ENCODE peak calls at places on chromosomes 6 and 20, in six cellular contexts. B is astrocyte, V is mammary epithelial cell, U is endodermal cell, Z is IMR-90, I is mesenchymal stem cell. M is an unnamed sample. For H3K36me3 and H3K4me1, the result is how much of the 10 kb centered on the place peaks cover.

GRCh38 chr6:81241717-81242116 is 510.8 kb downstream of the TENT5A start:
- DNase-seq in I (peak), B (peak), Z (peak), U (no peak), V (peak), M (peak)

GRCh38 chr6:26554669-26555504 is 16.7 kb downstream of the HMGN4 start:
- DNase-seq in U (peak), V (peak), I (peak), Z (peak), B (peak), M (peak)

GRCh38 chr20:25065625-25066338 is 7.8 kb upstream of the ACSS1 start:
- DNase-seq in V (peak), Z (peak), I (peak), B (peak), U (peak), M (peak)

GRCh38 chr20:39049684-39050554 is 87.8 kb downstream of the DHX35 start:
- DNase-seq in U (peak), V (peak), I (peak), B (peak), Z (peak), M (peak)

GRCh38 chr20:43691928-43692524 is 25.1 kb downstream of the MYBL2 start:
- DNase-seq in V (peak), Z (peak), U (peak), B (no peak), I (peak), M (peak)

GRCh38 chr20:33370296-33370695 is 31.0 kb downstream of the CDK5RAP1 start:
- DNase-seq in B (no peak), U (no peak), I (no peak), Z (no peak), V (no peak), M (peak)

GRCh38 chr6:67501738-67502137 is 1133.3 kb upstream of the ADGRB3 start:
- DNase-seq in U (no peak), Z (no peak), I (peak), B (no peak), V (no peak), M (peak)

GRCh38 chr20:50278684-50279531 is 88.3 kb downstream of the CEBPB start:
- DNase-seq in I (peak), V (peak), Z (no peak), B (no peak), U (peak), M (no peak)

GRCh38 chr6:131765081-131765852 is 42.6 kb upstream of the ENPP1 start:
- DNase-seq in I (peak), Z (peak), U (peak), B (peak), V (peak), M (peak)

GRCh38 chr20:1895674-1896496 is 678 bp downstream of the SIRPA start:
- DNase-seq in I (peak), B (no peak), V (peak), U (peak), Z (no peak), M (no peak)

GRCh38 chr20:59051666-59052065 is 9.1 kb upstream of the PRELID3B start:
- DNase-seq in V (no peak), U (no peak), B (no peak), I (no peak), Z (no peak), M (no peak)

GRCh38 chr20:38635721-38636285 is 34.2 kb downstream of the ARHGAP40 start:
- DNase-seq in I (peak), V (peak), Z (peak), U (no peak), B (peak), M (peak)

GRCh38 chr6:70524721-70525286 is 41.9 kb upstream of the SDHAF4 start:
- DNase-seq in V (no peak), B (no peak), U (no peak), I (no peak), Z (peak), M (no peak)

GRCh38 chr6:39521826-39522377 is 199.4 kb upstream of the KCNK16 start:
- DNase-seq in V (no peak), Z (no peak), U (no peak), I (peak), B (no peak), M (no peak)

DNA sequence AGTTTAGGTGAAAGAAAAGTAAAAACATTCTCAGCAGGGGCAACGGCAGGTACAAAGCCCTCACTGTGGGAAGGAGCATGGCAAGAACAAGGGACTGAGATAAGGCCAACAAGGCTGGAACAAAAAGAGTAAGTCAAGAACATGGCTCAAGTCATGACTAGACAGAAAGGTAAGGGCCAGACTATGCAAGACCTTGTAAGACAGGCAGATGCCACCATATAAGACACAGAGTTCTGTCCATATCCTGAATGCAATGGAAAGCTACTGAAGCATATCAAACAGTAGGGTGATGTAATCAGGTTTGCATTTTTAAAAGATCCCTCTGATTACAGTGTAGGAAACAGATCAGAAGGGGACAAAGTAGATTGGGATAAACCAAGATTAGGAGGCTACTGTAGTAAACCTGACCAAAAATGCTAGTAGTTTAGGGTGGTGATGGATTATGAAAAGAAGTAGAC is 5.5 kb downstream of the REV3L start:
- DNase-seq in I (peak), B (no peak), Z (no peak), V (peak), U (peak), M (no peak)
- H3K9ac ChIP-seq in I (peak), B (peak), Z (no peak), V (no peak), U (no peak), M (no peak)

GRCh38 chr20:31803552-31804291 is 15.4 kb upstream of the MYLK2 start:
- DNase-seq in V (no peak), B (no peak), I (no peak), Z (no peak), U (no peak), M (no peak)

GRCh38 chr20:31806564-31807355 is 12.4 kb upstream of the MYLK2 start:
- DNase-seq in V (no peak), Z (no peak), I (no peak), U (no peak), B (peak), M (peak)

DNA sequence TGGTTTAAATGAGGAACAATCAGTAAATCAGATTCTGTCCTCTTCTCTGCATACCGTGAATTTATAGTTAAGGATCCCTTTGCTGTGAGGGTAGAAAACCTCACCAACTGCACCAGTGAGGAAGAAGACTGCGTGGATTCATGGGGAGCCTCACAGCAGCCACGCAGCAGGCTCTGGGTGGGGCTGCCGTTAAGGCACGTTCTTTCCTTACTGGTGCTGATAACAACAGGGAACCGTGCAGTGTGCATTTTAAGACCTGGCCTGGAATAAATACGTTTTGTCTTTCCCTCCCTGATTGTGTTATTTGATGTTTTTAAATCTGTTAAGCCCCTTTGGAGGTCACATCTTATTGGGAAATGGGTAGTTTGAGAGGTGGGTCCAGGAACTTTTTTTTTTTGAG is 17.6 kb upstream of the MYLK2 start:
- DNase-seq in V (no peak), Z (no peak), I (no peak), B (no peak), U (no peak), M (no peak)
- H3K36me3 ChIP-seq in V (under half), Z (under half), I (under half), B (under half), U (half or more), M (under half)

GRCh38 chr20:62918830-62919229 is 7.5 kb downstream of the DIDO1 start:
- DNase-seq in U (no peak), I (no peak), V (no peak), B (no peak), Z (no peak), M (no peak)
- H3K4me1 ChIP-seq in U (under half), I (under half), V (under half), B (under half), Z (under half), M (under half)

DNA sequence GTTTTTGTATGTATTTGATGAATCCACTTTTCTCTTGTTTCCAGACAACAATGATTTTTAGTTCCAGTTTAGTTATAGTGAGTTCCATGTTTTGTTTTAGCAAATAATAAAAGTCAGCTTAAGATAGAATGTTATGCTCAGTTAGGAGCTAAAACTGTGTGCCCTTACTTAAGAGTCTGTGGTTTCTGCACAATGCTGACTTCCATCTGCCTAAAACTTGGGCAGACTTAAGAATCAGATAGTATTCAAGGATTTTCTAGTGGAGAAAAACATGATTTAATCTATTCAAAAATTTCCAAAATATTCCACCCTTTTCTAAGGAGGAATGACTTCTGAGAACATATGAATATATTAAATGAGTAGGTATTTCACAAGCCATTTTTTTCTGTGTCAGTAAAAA is 32.8 kb downstream of the LAMA4 start:
- DNase-seq in B (no peak), V (no peak), U (no peak), Z (no peak), I (no peak), M (peak)
- H3K9ac ChIP-seq in B (no peak), V (no peak), U (no peak), Z (peak), I (peak), M (no peak)

DNA sequence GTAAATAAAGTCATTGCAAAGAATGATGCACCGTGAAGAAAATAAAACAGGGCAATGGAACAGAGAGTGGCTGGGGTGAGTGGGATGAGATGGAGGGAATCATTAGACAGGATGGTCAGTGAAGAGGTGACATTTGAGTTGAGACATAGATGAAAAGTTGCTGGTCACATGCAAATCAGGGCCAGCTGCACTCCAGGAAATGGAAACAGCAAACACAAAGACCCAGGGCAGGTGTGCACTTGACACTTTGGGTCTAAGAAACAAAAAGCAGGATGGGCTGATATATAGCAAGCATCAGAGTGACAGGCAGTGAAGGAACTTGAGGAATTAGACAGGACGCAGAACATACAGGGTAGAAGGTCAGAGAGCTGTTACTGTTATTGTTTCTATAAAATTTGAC is 171.5 kb upstream of the RIPOR2 start:
- DNase-seq in U (no peak), V (no peak), B (no peak), Z (no peak), I (no peak), M (no peak)
- H3K36me3 ChIP-seq in U (under half), V (under half), B (under half), Z (under half), I (under half), M (under half)

DNA sequence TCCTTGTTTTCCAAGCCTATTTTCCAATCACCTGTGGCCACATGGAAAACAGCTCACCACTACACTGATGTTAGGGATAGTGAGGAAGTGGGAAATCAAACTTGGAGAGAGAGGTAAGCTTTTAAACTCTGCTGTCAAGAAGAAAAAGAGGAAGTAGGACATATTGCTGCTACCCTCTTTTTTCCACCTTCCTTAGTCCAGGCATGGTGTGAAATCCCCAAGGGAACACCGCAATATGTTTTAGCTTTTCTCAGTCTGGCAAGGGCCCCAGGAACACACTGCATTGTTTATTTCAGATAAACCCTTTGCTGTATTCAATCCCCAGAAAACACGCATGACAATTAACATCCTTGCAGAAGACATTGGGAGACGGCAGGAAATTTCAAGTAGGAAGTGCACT is 61.3 kb downstream of the HS3ST5 start:
- DNase-seq in U (no peak), V (no peak), B (no peak), I (no peak), Z (no peak), M (no peak)
- H3K4me1 ChIP-seq in U (under half), V (under half), B (under half), I (under half), Z (under half), M (under half)

GRCh38 chr6:134347916-134348805 is 30.2 kb upstream of the SGK1 start:
- DNase-seq in B (peak), Z (peak), V (peak), I (peak), U (no peak), M (peak)
- H3K9ac ChIP-seq in B (peak), Z (no peak), V (no peak), I (peak), U (no peak), M (no peak)

GRCh38 chr6:42269553-42269952 is 51.9 kb upstream of the MRPS10 start:
- DNase-seq in Z (no peak), B (no peak), V (no peak), I (no peak), U (no peak), M (no peak)
- H3K36me3 ChIP-seq in Z (under half), B (under half), V (under half), I (under half), U (under half), M (under half)